ENCODE peak calls at places on chromosomes 4 and X, in six cellular contexts. One of them, this sample, is unnamed.

GRCh38 chrX:27583976-27584375 is 6.2 kb upstream of the DCAF8L2 start:
- DNase-seq in left lung: no peak
- DNase-seq in left ventricle myocardium inferior: no peak
- DNase-seq in cardiac muscle cell: no peak
- DNase-seq in uterus: no peak
- DNase-seq in mesothelial cell of epicardium: no peak
- DNase-seq in this sample: no peak

GRCh38 chrX:116204947-116205346 is 34.4 kb downstream of the AGTR2 start:
- DNase-seq in left lung: no peak
- DNase-seq in cardiac muscle cell: peak
- DNase-seq in uterus: no peak
- DNase-seq in left ventricle myocardium inferior: no peak
- DNase-seq in mesothelial cell of epicardium: no peak
- DNase-seq in this sample: no peak

GRCh38 chr4:52939325-52939724 is 77.2 kb downstream of the RASL11B start:
- DNase-seq in cardiac muscle cell: no peak
- DNase-seq in mesothelial cell of epicardium: no peak
- DNase-seq in left lung: no peak
- DNase-seq in uterus: no peak
- DNase-seq in left ventricle myocardium inferior: no peak
- DNase-seq in this sample: no peak

GRCh38 chrX:47568656-47569295 is 7.8 kb downstream of the ARAF start:
- DNase-seq in mesothelial cell of epicardium: no peak
- DNase-seq in uterus: no peak
- DNase-seq in cardiac muscle cell: peak
- DNase-seq in left ventricle myocardium inferior: no peak
- DNase-seq in left lung: no peak
- DNase-seq in this sample: no peak

GRCh38 chr4:153471691-153472080 is 5.5 kb downstream of the TMEM131L start:
- DNase-seq in mesothelial cell of epicardium: no peak
- DNase-seq in cardiac muscle cell: no peak
- DNase-seq in uterus: no peak
- DNase-seq in left lung: no peak
- DNase-seq in left ventricle myocardium inferior: no peak
- DNase-seq in this sample: no peak

GRCh38 chr4:22170353-22170752 is 221.8 kb upstream of the KCNIP4 start:
- DNase-seq in mesothelial cell of epicardium: no peak
- DNase-seq in uterus: no peak
- DNase-seq in left lung: no peak
- DNase-seq in left ventricle myocardium inferior: no peak
- DNase-seq in cardiac muscle cell: no peak
- DNase-seq in this sample: no peak

GRCh38 chr4:100816646-100817045 is 298.8 kb upstream of the EMCN start:
- DNase-seq in left ventricle myocardium inferior: no peak
- DNase-seq in cardiac muscle cell: no peak
- DNase-seq in uterus: no peak
- DNase-seq in left lung: no peak
- DNase-seq in mesothelial cell of epicardium: no peak
- DNase-seq in this sample: no peak

GRCh38 chrX:45711231-45711630 is 510.6 kb upstream of the DIPK2B start:
- DNase-seq in left ventricle myocardium inferior: no peak
- DNase-seq in left lung: no peak
- DNase-seq in cardiac muscle cell: no peak
- DNase-seq in mesothelial cell of epicardium: no peak
- DNase-seq in uterus: no peak
- DNase-seq in this sample: no peak

GRCh38 chrX:150688911-150689451 is 4.2 kb upstream of the MTMR1 start:
- DNase-seq in left ventricle myocardium inferior: no peak
- DNase-seq in uterus: no peak
- DNase-seq in cardiac muscle cell: no peak
- DNase-seq in left lung: no peak
- DNase-seq in mesothelial cell of epicardium: no peak
- DNase-seq in this sample: no peak

GRCh38 chr4:78517050-78517652 is 34.4 kb upstream of the ANXA3 start:
- DNase-seq in uterus: no peak
- DNase-seq in left lung: no peak
- DNase-seq in cardiac muscle cell: peak
- DNase-seq in mesothelial cell of epicardium: no peak
- DNase-seq in left ventricle myocardium inferior: no peak
- DNase-seq in this sample: no peak

GRCh38 chrX:120517936-120518335 is 42.8 kb downstream of the CUL4B start:
- DNase-seq in cardiac muscle cell: no peak
- DNase-seq in left lung: no peak
- DNase-seq in left ventricle myocardium inferior: no peak
- DNase-seq in mesothelial cell of epicardium: no peak
- DNase-seq in uterus: no peak
- DNase-seq in this sample: no peak

GRCh38 chrX:68901512-68901911 is 72.7 kb downstream of the EFNB1 start:
- DNase-seq in uterus: no peak
- DNase-seq in cardiac muscle cell: no peak
- DNase-seq in left lung: no peak
- DNase-seq in mesothelial cell of epicardium: no peak
- DNase-seq in left ventricle myocardium inferior: no peak
- DNase-seq in this sample: no peak

GRCh38 chrX:118475903-118476302 is 19.7 kb upstream of the DOCK11 start:
- DNase-seq in left ventricle myocardium inferior: no peak
- DNase-seq in cardiac muscle cell: no peak
- DNase-seq in uterus: no peak
- DNase-seq in left lung: no peak
- DNase-seq in mesothelial cell of epicardium: no peak
- DNase-seq in this sample: no peak

GRCh38 chr4:98662619-98663225 is 4.3 kb upstream of the TSPAN5 start:
- DNase-seq in left ventricle myocardium inferior: no peak
- DNase-seq in cardiac muscle cell: no peak
- DNase-seq in left lung: no peak
- DNase-seq in uterus: no peak
- DNase-seq in mesothelial cell of epicardium: no peak
- DNase-seq in this sample: no peak

GRCh38 chr4:108529102-108529501 is 91.3 kb upstream of the RPL34 start:
- DNase-seq in mesothelial cell of epicardium: no peak
- DNase-seq in left lung: no peak
- DNase-seq in uterus: no peak
- DNase-seq in left ventricle myocardium inferior: no peak
- DNase-seq in cardiac muscle cell: no peak
- DNase-seq in this sample: no peak

GRCh38 chr4:110196206-110196870 is 2.1 kb downstream of the ELOVL6 start:
- DNase-seq in left lung: peak
- DNase-seq in uterus: peak
- DNase-seq in left ventricle myocardium inferior: peak
- DNase-seq in cardiac muscle cell: peak
- DNase-seq in mesothelial cell of epicardium: peak
- DNase-seq in this sample: no peak

GRCh38 chr4:6239486-6239885 is 30.2 kb upstream of the WFS1 start:
- DNase-seq in mesothelial cell of epicardium: no peak
- DNase-seq in uterus: no peak
- DNase-seq in left lung: no peak
- DNase-seq in left ventricle myocardium inferior: no peak
- DNase-seq in cardiac muscle cell: no peak
- DNase-seq in this sample: no peak

GRCh38 chr4:14237911-14238310 is 610.4 kb upstream of the BOD1L1 start:
- DNase-seq in mesothelial cell of epicardium: no peak
- DNase-seq in cardiac muscle cell: no peak
- DNase-seq in left lung: no peak
- DNase-seq in uterus: no peak
- DNase-seq in left ventricle myocardium inferior: no peak
- DNase-seq in this sample: no peak

GRCh38 chrX:110145854-110146253 is 142.9 kb downstream of the TMEM164 start:
- DNase-seq in cardiac muscle cell: peak
- DNase-seq in left ventricle myocardium inferior: no peak
- DNase-seq in uterus: peak
- DNase-seq in mesothelial cell of epicardium: peak
- DNase-seq in left lung: no peak
- DNase-seq in this sample: no peak

GRCh38 chrX:31993635-31994034 is 921.8 kb upstream of the FTHL17 start:
- DNase-seq in left lung: no peak
- DNase-seq in uterus: no peak
- DNase-seq in cardiac muscle cell: no peak
- DNase-seq in left ventricle myocardium inferior: no peak
- DNase-seq in mesothelial cell of epicardium: no peak
- DNase-seq in this sample: no peak

DNA sequence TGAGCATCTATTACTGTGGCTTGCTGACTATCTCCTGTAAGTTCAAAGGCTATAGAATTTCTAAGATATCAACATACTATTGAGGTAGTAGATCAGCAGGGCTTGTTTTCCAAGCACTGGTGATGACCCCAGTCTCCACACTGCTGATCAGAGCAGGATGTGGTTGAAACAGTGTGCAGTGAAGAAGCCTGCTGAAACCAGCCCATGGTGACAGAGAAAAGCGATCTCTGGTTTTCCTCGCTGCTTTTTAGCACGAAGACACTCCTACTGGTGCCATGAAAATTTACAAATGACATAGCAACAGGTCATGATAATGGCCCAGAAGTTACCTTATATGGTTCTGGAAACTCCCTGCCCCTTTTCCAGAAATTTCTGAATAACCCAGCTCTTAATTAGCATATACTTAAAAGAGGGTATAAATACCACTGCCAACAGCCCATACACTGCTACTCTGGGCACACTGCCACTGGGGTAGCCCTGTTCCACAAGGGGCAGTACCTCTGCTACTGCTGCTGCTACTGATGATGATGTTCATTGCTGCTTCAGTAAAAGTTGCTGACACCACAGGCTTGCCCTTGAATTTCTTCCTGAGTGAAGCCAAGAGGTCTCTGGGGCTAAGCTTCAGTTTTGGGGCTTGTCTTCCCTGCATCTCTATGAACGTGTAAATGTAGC is 1689.5 kb upstream of the PCDH10 start:
- DNase-seq in uterus: no peak
- DNase-seq in cardiac muscle cell: no peak
- DNase-seq in mesothelial cell of epicardium: no peak
- DNase-seq in left lung: no peak
- DNase-seq in left ventricle myocardium inferior: no peak
- DNase-seq in this sample: no peak
- TF ChIP-seq CTCF in uterus: no peak
- TF ChIP-seq CTCF in cardiac muscle cell: no peak
- TF ChIP-seq CTCF in mesothelial cell of epicardium: no peak
- TF ChIP-seq CTCF in left lung: no peak
- TF ChIP-seq CTCF in left ventricle myocardium inferior: no peak
- TF ChIP-seq CTCF in this sample: no peak

GRCh38 chr4:24473309-24473721 is 111.0 kb downstream of the DHX15 start:
- DNase-seq in left lung: no peak
- DNase-seq in uterus: peak
- DNase-seq in cardiac muscle cell: peak
- DNase-seq in left ventricle myocardium inferior: peak
- DNase-seq in mesothelial cell of epicardium: peak
- DNase-seq in this sample: no peak
- TF ChIP-seq CTCF in left lung: no peak
- TF ChIP-seq CTCF in uterus: no peak
- TF ChIP-seq CTCF in cardiac muscle cell: no peak
- TF ChIP-seq CTCF in left ventricle myocardium inferior: no peak
- TF ChIP-seq CTCF in mesothelial cell of epicardium: peak
- TF ChIP-seq CTCF in this sample: peak

DNA sequence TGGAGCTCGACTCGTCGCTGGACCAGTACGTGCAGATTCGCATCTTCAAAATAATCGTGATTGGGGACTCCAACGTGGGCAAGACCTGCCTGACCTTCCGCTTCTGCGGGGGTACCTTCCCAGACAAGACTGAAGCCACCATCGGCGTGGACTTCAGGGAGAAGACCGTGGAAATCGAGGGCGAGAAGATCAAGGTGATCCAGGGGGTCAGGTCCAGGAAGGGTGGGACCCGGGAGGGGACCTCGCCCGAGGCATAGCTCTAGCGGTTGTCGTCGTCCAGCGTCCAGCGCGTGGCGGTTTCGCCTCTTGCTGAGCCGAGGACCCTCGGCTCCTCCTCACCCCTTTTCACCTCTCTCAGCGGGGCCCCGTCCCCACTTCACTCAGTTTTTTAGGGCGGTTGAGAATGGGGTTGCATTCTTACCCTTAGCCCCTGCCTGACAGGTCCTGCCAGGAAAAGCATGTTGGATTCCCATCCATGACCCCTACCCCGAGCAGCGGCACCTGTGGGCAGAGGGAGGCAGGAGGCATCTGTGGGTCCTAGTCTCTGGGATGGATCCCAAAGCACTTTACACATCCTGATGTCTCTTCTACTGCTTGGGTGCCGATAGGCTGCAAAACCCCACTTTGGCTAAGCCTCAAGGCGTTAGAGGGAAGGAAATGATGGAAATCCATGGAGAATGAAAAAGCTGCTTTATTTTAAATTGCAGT is 519 bp downstream of the RAB33A start:
- DNase-seq in left ventricle myocardium inferior: no peak
- DNase-seq in uterus: no peak
- DNase-seq in left lung: no peak
- DNase-seq in mesothelial cell of epicardium: no peak
- DNase-seq in cardiac muscle cell: no peak
- DNase-seq in this sample: no peak
- TF ChIP-seq CTCF in left ventricle myocardium inferior: no peak
- TF ChIP-seq CTCF in uterus: no peak
- TF ChIP-seq CTCF in left lung: no peak
- TF ChIP-seq CTCF in mesothelial cell of epicardium: no peak
- TF ChIP-seq CTCF in cardiac muscle cell: no peak
- TF ChIP-seq CTCF in this sample: no peak

GRCh38 chr4:143372093-143372915 is 35.6 kb downstream of the GAB1 start:
- DNase-seq in uterus: no peak
- DNase-seq in left ventricle myocardium inferior: no peak
- DNase-seq in left lung: no peak
- DNase-seq in cardiac muscle cell: no peak
- DNase-seq in mesothelial cell of epicardium: no peak
- DNase-seq in this sample: no peak

GRCh38 chr4:143380651-143381050 is 44.0 kb downstream of the GAB1 start:
- DNase-seq in left lung: no peak
- DNase-seq in cardiac muscle cell: no peak
- DNase-seq in mesothelial cell of epicardium: no peak
- DNase-seq in uterus: no peak
- DNase-seq in left ventricle myocardium inferior: no peak
- DNase-seq in this sample: no peak

GRCh38 chr4:143374771-143375170 is 38.1 kb downstream of the GAB1 start:
- DNase-seq in left ventricle myocardium inferior: no peak
- DNase-seq in left lung: no peak
- DNase-seq in mesothelial cell of epicardium: no peak
- DNase-seq in uterus: no peak
- DNase-seq in cardiac muscle cell: no peak
- DNase-seq in this sample: no peak

GRCh38 chr4:143377635-143378099 is 41.0 kb downstream of the GAB1 start:
- DNase-seq in left lung: no peak
- DNase-seq in mesothelial cell of epicardium: no peak
- DNase-seq in cardiac muscle cell: no peak
- DNase-seq in uterus: no peak
- DNase-seq in left ventricle myocardium inferior: no peak
- DNase-seq in this sample: no peak

DNA sequence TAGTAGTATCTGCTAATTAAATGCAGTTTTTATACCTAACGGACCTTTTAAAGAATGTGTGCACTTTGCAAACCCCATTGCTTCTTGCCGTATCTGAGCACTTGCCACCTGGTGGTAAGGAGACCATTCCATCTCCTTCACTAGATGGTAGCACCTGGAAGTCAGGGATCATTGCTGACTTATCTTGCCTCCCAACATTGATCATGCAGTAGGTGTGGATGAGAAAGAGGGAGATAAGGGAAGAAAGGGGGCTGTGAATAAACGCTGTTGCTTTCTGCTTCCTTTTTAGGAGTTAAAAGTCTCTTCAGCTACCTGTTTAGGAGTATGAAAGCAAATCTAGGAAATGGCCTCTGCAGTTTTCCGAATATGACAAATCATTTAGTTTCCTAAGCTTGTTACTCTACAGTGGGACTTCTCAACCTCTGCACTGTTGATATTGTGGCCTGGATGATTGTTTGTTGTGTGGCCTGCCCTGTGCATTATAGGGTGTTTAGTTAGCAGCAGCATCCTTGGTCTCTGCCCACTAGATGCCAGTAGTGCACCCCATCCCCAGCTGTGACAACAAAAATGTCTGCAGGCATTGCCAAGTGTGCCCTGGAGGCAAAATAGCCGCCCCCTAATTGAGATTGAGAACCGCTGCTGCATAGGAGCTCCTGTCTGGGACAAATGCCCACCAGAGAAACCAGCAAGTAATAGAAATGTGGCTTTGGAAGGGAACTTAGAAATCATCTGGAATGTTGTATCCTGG is 38.8 kb downstream of the GAB1 start:
- DNase-seq in mesothelial cell of epicardium: no peak
- DNase-seq in left ventricle myocardium inferior: peak
- DNase-seq in left lung: no peak
- DNase-seq in uterus: no peak
- DNase-seq in cardiac muscle cell: peak
- DNase-seq in this sample: no peak
- TF ChIP-seq CTCF in mesothelial cell of epicardium: no peak
- TF ChIP-seq CTCF in left ventricle myocardium inferior: peak
- TF ChIP-seq CTCF in left lung: peak
- TF ChIP-seq CTCF in uterus: peak
- TF ChIP-seq CTCF in cardiac muscle cell: peak
- TF ChIP-seq CTCF in this sample: peak

This sample was measured in chondrocyte.